ENCODE peak calls at places on chromosome 13, in ten cellular contexts. S is SK-N-SH, B is heart left ventricle, X is brain microvascular endothelial cell, J is ascending aorta, R is bronchial epithelial cell, E is mesendoderm, D is PC-3, Z is transverse colon, K is dorsolateral prefrontal cortex. Q is an unnamed sample. For H3K27me3, the result is how much of the 10 kb centered on the place peaks cover.

GRCh38 chr13:19782049-19782726 is 557 bp downstream of the PSPC1 start:
- DNase-seq in R (peak), J (peak), S (peak), D (peak), E (peak), X (peak), Z (peak), K (peak), B (peak), Q (peak)

GRCh38 chr13:99228737-99229691 is 28.4 kb downstream of the UBAC2 start:
- DNase-seq in B (no peak), J (no peak), R (peak), S (peak), E (no peak), K (no peak), X (peak), D (peak), Z (no peak), Q (no peak)

GRCh38 chr13:79434578-79434977 is 28.5 kb upstream of the RBM26 start:
- DNase-seq in S (no peak), J (no peak), K (no peak), D (no peak), B (no peak), E (no peak), X (peak), R (no peak), Z (no peak), Q (no peak)

GRCh38 chr13:112870737-112871287 is 98.2 kb upstream of the MCF2L start:
- DNase-seq in E (no peak), X (no peak), B (no peak), R (no peak), S (no peak), K (peak), Z (no peak), D (no peak), J (peak), Q (no peak)

GRCh38 chr13:62551588-62551987 is 1135.9 kb upstream of the PCDH20 start:
- DNase-seq in Z (no peak), J (no peak), B (no peak), D (no peak), E (peak), S (no peak), X (no peak), K (no peak), R (no peak), Q (no peak)

GRCh38 chr13:87087741-87088140 is 583.4 kb upstream of the SLITRK5 start:
- DNase-seq in B (no peak), E (no peak), K (no peak), Z (no peak), J (no peak), R (no peak), D (no peak), S (no peak), X (no peak), Q (no peak)

GRCh38 chr13:90690458-90691063 is 656.9 kb upstream of the MIR17HG start:
- DNase-seq in K (no peak), R (no peak), S (no peak), X (peak), E (no peak), J (no peak), Z (no peak), D (no peak), B (no peak), Q (no peak)

GRCh38 chr13:113949546-113949945 is 24.3 kb downstream of the C13orf46 start:
- DNase-seq in J (no peak), S (no peak), D (no peak), B (peak), R (no peak), Z (no peak), E (no peak), X (no peak), K (peak), Q (peak)

GRCh38 chr13:94079876-94080275 is 399.6 kb downstream of the DCT start:
- DNase-seq in S (no peak), B (no peak), Z (no peak), J (no peak), X (no peak), D (no peak), R (no peak), E (no peak), K (no peak), Q (no peak)

GRCh38 chr13:114143806-114144605 is 11.6 kb upstream of the RASA3 start:
- DNase-seq in S (peak), K (peak), D (no peak), Z (peak), X (no peak), J (no peak), R (no peak), E (peak), B (peak), Q (peak)

GRCh38 chr13:38743499-38743898 is 56.6 kb downstream of the FREM2 start:
- DNase-seq in R (no peak), B (no peak), E (no peak), X (no peak), K (no peak), J (no peak), Z (no peak), D (no peak), S (no peak), Q (no peak)

GRCh38 chr13:48068036-48068435 is 26.9 kb downstream of the MED4 start:
- DNase-seq in K (no peak), R (no peak), E (no peak), D (no peak), J (no peak), Z (no peak), S (no peak), B (no peak), X (no peak), Q (no peak)

GRCh38 chr13:20146381-20146780 is 14.5 kb downstream of the GJA3 start:
- DNase-seq in S (no peak), Z (no peak), K (no peak), X (no peak), B (no peak), E (no peak), D (no peak), J (no peak), R (no peak), Q (no peak)

GRCh38 chr13:42985312-42986175 is 6.5 kb downstream of the EPSTI1 start:
- DNase-seq in K (no peak), X (no peak), R (no peak), B (peak), D (no peak), Z (peak), S (peak), E (no peak), J (no peak), Q (peak)

GRCh38 chr13:98317573-98318171 is 140.6 kb upstream of the RNF113B start:
- DNase-seq in X (no peak), D (no peak), S (no peak), R (no peak), E (no peak), B (no peak), Z (no peak), J (no peak), K (no peak), Q (no peak)

GRCh38 chr13:95723428-95723827 is 46.5 kb downstream of the DNAJC3 start:
- DNase-seq in X (no peak), K (no peak), E (no peak), R (no peak), S (no peak), B (no peak), Z (no peak), D (no peak), J (no peak), Q (no peak)

GRCh38 chr13:54301085-54301484 is 1272.5 kb downstream of the OLFM4 start:
- DNase-seq in D (no peak), Z (no peak), R (no peak), X (no peak), B (no peak), S (no peak), J (no peak), E (peak), K (no peak), Q (no peak)

GRCh38 chr13:112961457-112962369 is 7.3 kb upstream of the MCF2L start:
- DNase-seq in J (no peak), Z (peak), E (no peak), X (no peak), D (no peak), K (no peak), B (no peak), S (no peak), R (no peak), Q (no peak)

GRCh38 chr13:43196171-43196611 is 172.8 kb downstream of the DNAJC15 start:
- DNase-seq in Z (no peak), R (no peak), D (no peak), J (no peak), E (no peak), B (peak), S (peak), K (no peak), X (no peak), Q (peak)

GRCh38 chr13:42876810-42877550 is 95.6 kb downstream of the FAM216B start:
- DNase-seq in R (peak), S (no peak), X (peak), Z (no peak), E (peak), K (no peak), D (peak), B (no peak), J (no peak), Q (no peak)

GRCh38 chr13:40787062-40787461 is 2.3 kb upstream of the SLC25A15 start:
- DNase-seq in Z (no peak), R (no peak), J (no peak), D (no peak), E (no peak), X (peak), B (no peak), K (no peak), S (no peak), Q (no peak)

GRCh38 chr13:106310450-106310849 is 225.0 kb downstream of the EFNB2 start:
- DNase-seq in B (no peak), S (no peak), E (no peak), R (no peak), Z (no peak), J (no peak), X (no peak), K (no peak), D (no peak), Q (no peak)

GRCh38 chr13:48827709-48828108 is 148.0 kb upstream of the FNDC3A start:
- DNase-seq in S (no peak), X (no peak), E (no peak), K (no peak), Z (no peak), J (no peak), R (no peak), D (no peak), B (no peak), Q (no peak)

GRCh38 chr13:110976785-110977184 is 61.9 kb upstream of the ANKRD10 start:
- DNase-seq in Z (no peak), D (no peak), B (no peak), K (no peak), S (no peak), E (no peak), J (no peak), X (no peak), R (no peak), Q (no peak)

GRCh38 chr13:102580552-102581169 is 16.1 kb upstream of the TPP2 start:
- DNase-seq in R (peak), X (peak), K (no peak), B (no peak), Z (no peak), E (peak), J (no peak), D (peak), S (peak), Q (peak)

GRCh38 chr13:106477303-106477702 is 58.2 kb downstream of the EFNB2 start:
- DNase-seq in X (no peak), S (no peak), K (no peak), D (peak), B (no peak), R (no peak), Z (peak), J (no peak), E (no peak), Q (no peak)

GRCh38 chr13:76019421-76020044 is 383.4 kb downstream of the LMO7 start:
- DNase-seq in J (no peak), Z (no peak), B (peak), K (peak), D (peak), E (peak), X (no peak), R (no peak), S (peak), Q (peak)

GRCh38 chr13:34913040-34913439 is 29.0 kb upstream of the NBEA start:
- DNase-seq in Z (no peak), K (no peak), R (peak), B (no peak), J (no peak), E (peak), X (peak), D (peak), S (no peak), Q (no peak)

GRCh38 chr13:40442826-40443225 is 223.6 kb downstream of the FOXO1 start:
- DNase-seq in E (no peak), S (no peak), X (peak), K (no peak), B (no peak), D (no peak), Z (no peak), R (no peak), J (no peak), Q (no peak)

GRCh38 chr13:74586839-74587238 is 452.6 kb upstream of the KLF12 start:
- DNase-seq in E (no peak), D (peak), B (no peak), Z (no peak), K (no peak), J (no peak), R (no peak), S (no peak), X (peak), Q (no peak)

GRCh38 chr13:53255795-53256194 is 227.2 kb downstream of the OLFM4 start:
- DNase-seq in X (no peak), K (no peak), S (no peak), J (no peak), E (no peak), B (no peak), D (no peak), Z (no peak), R (no peak), Q (no peak)
- H3K4me3 ChIP-seq in X (no peak), K (no peak), S (no peak), J (no peak), E (no peak), B (no peak), D (no peak), Z (no peak), R (no peak), Q (no peak)

GRCh38 chr13:33017410-33017929 is 1.2 kb downstream of the KL start:
- DNase-seq in X (no peak), D (no peak), R (peak), E (peak), S (no peak), B (peak), Z (peak), J (peak), K (no peak), Q (no peak)

GRCh38 chr13:33015791-33016323 is 366 bp upstream of the KL start:
- DNase-seq in X (no peak), E (no peak), K (no peak), S (no peak), B (peak), D (no peak), R (no peak), J (no peak), Z (peak), Q (no peak)

GRCh38 chr13:33016414-33017409 is at the start of gene KL:
- DNase-seq in B (peak), S (peak), K (no peak), Z (peak), R (no peak), X (no peak), E (peak), D (no peak), J (no peak), Q (peak)

GRCh38 chr13:33014291-33014690 is 1.9 kb upstream of the KL start:
- DNase-seq in D (peak), Z (no peak), K (no peak), X (no peak), J (no peak), E (no peak), B (no peak), S (no peak), R (no peak), Q (no peak)

DNA sequence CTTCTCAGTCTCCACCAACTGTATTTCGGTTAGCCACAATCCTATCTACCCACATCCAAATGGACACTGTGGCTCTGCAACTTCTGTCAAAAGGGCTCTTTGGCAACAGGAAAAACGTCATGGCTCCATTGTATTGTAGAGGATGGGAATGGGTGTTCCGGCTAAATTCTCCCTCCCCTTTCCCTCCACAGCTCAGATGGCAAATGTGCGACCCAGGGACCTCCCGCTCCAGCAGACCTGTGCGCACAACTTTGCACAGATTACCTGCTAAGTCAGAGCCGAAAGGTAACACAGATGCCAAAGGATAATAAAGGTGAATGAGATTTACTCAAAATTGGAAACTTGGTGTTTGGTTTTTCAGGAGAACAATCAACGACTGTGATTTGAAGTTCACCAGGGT is 948 bp upstream of the KL start:
- DNase-seq in B (no peak), E (no peak), S (no peak), Z (no peak), J (no peak), R (no peak), K (no peak), X (no peak), D (no peak), Q (no peak)
- H3K27me3 ChIP-seq in B (under half), E (under half), S (under half), Z (under half), J (under half), R (under half), K (under half), X (under half), D (under half), Q (under half)

GRCh38 chr13:109271991-109272454 is 514.4 kb downstream of the IRS2 start:
- DNase-seq in D (peak), E (peak), S (no peak), R (no peak), J (no peak), X (peak), K (no peak), Z (no peak), B (no peak), Q (peak)

GRCh38 chr13:109273326-109273751 is 513.0 kb downstream of the IRS2 start:
- DNase-seq in X (peak), E (no peak), D (peak), R (peak), J (no peak), K (no peak), Z (no peak), B (no peak), S (no peak), Q (no peak)

GRCh38 chr13:109274188-109274821 is 512.1 kb downstream of the IRS2 start:
- DNase-seq in J (no peak), X (peak), Z (no peak), D (peak), R (peak), B (no peak), S (no peak), E (peak), K (no peak), Q (no peak)

GRCh38 chr13:109271555-109271954 is 514.8 kb downstream of the IRS2 start:
- DNase-seq in R (no peak), S (no peak), J (no peak), B (no peak), K (no peak), D (no peak), Z (no peak), E (no peak), X (no peak), Q (no peak)

DNA sequence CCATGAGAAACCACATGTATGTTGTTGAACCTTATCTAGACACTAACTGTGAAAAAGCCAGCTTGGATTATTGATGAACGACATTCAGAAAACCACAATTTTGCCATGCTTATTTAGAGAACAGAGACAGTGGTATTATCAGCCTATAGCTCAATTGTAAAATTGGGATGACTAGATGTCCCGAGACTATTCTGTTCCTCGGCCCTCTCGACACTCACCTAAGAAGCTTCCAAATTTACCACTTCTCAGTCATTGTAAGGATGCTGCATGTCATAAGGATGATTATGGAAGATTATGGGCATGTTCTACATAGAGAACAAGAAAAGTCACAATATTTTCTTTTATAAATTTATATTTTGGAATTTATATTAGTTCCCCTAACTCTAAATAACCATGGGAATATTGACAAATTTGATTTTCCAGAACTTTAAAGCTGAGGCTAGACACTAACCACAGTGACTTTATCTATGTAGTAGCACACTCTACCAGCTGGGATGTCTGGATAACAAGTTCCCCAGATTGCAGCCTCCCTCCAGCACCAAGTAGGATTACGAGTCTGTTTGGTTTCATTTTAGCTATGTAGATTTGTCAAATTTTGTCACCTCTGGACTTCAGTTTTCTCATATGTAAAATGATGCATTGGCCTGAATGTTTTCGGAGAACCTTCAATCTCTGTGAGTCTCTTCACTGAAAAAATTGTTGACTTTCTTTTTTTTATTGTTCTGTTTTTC is 513.6 kb downstream of the IRS2 start:
- DNase-seq in D (no peak), R (no peak), E (no peak), X (peak), Z (no peak), K (no peak), J (no peak), S (no peak), B (no peak), Q (no peak)
- H3K4me3 ChIP-seq in D (peak), R (no peak), E (no peak), X (peak), Z (no peak), K (no peak), J (no peak), S (no peak), B (no peak), Q (no peak)

GRCh38 chr13:27793377-27794074 is 1.2 kb downstream of the GSX1 start:
- DNase-seq in J (no peak), B (no peak), X (no peak), K (no peak), R (no peak), S (no peak), E (no peak), D (no peak), Z (no peak), Q (no peak)
- H3K27me3 ChIP-seq in J (under half), B (half or more), X (half or more), K (half or more), R (half or more), S (half or more), E (half or more), D (half or more), Z (half or more), Q (half or more)

GRCh38 chr13:51823351-51823750 is 19.4 kb upstream of the DHRS12 start:
- DNase-seq in R (no peak), J (no peak), S (no peak), K (no peak), B (no peak), X (no peak), E (no peak), Z (no peak), D (no peak), Q (no peak)
- H3K4me3 ChIP-seq in R (no peak), J (no peak), S (no peak), K (no peak), B (no peak), X (no peak), E (no peak), Z (no peak), D (no peak), Q (no peak)

GRCh38 chr13:33224686-33225085 is 60.9 kb downstream of the STARD13 start:
- DNase-seq in D (no peak), S (no peak), X (no peak), R (no peak), K (no peak), E (no peak), J (no peak), Z (no peak), B (no peak), Q (no peak)
- H3K27me3 ChIP-seq in D (under half), S (under half), X (under half), R (under half), K (under half), E (under half), J (under half), Z (under half), B (under half), Q (under half)

DNA sequence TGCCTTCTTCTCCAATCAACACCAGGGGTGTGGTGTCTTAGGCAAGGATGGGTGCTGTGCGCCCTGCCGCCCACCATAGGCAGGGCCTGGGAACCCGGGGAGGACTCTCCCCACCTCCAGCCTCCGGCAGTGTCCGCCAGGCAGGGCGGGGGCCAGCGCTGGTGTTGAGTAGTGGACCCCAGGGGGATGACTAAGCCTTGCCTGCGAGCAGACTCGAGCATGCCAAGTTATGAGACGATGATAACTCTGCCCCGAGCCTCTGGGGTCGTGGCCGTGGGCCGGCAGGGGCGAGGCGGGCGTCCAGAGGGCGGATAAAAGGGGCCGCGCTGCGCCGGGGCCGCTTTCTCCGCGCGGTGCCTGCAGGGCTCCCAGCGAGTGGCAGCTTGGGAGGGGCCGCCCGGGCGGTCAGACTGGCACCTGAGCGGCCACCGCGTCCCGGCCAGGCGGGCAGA is at the start of gene MEDAG:
- DNase-seq in X (peak), K (no peak), D (no peak), E (no peak), R (peak), J (peak), B (peak), Z (peak), S (no peak), Q (no peak)
- H3K4me3 ChIP-seq in X (peak), K (peak), D (no peak), E (no peak), R (no peak), J (peak), B (peak), Z (peak), S (no peak), Q (no peak)